ENCODE peak calls at places on chromosomes 1 and 21, in six cellular contexts. Q is PC-3, R is AG08396, U is HTR-8/SVneo, W is small intestine, K is type B pancreatic cell. O is an unnamed sample.

GRCh38 chr1:213996320-213997022 is 8.7 kb downstream of the PROX1 start:
- DNase-seq in W (no peak), K (no peak), Q (peak), R (no peak), U (no peak), O (no peak)

GRCh38 chr1:24149854-24150227 is 6.9 kb upstream of the IL22RA1 start:
- DNase-seq in U (peak), K (no peak), Q (peak), R (peak), W (peak), O (peak)

GRCh38 chr1:234722904-234723588 is 113.1 kb upstream of the IRF2BP2 start:
- DNase-seq in K (no peak), U (peak), W (no peak), R (peak), Q (peak), O (no peak)

GRCh38 chr1:116359060-116359830 is 13.8 kb upstream of the ATP1A1 start:
- DNase-seq in Q (peak), W (no peak), K (no peak), R (no peak), U (no peak), O (no peak)

GRCh38 chr21:30216041-30216723 is at the start of gene CLDN8:
- DNase-seq in R (no peak), K (no peak), U (no peak), W (no peak), Q (peak), O (peak)

GRCh38 chr21:41840880-41841279 is 38.3 kb downstream of the PRDM15 start:
- DNase-seq in R (no peak), U (no peak), W (no peak), Q (no peak), K (no peak), O (no peak)

GRCh38 chr1:27348861-27349783 is 7.3 kb downstream of the SYTL1 start:
- DNase-seq in R (peak), Q (peak), U (peak), K (no peak), W (peak), O (peak)

GRCh38 chr1:173527151-173527826 is 50.2 kb downstream of the PRDX6 start:
- DNase-seq in R (no peak), K (no peak), Q (peak), U (no peak), W (no peak), O (peak)

GRCh38 chr1:108560430-108561144 is 687 bp downstream of the EEIG2 start:
- DNase-seq in R (peak), Q (peak), W (peak), U (peak), K (peak), O (peak)

GRCh38 chr1:156130578-156130942 is 16.0 kb downstream of the LMNA start:
- DNase-seq in W (no peak), U (no peak), R (no peak), Q (no peak), K (no peak), O (no peak)

GRCh38 chr1:59025898-59026426 is 242.1 kb upstream of the JUN start:
- DNase-seq in U (no peak), K (no peak), R (no peak), W (no peak), Q (no peak), O (peak)

GRCh38 chr1:90994461-90994860 is 27.4 kb downstream of the ZNF644 start:
- DNase-seq in W (no peak), Q (no peak), R (no peak), U (no peak), K (no peak), O (no peak)

GRCh38 chr1:178733972-178734371 is 8.9 kb downstream of the RALGPS2 start:
- DNase-seq in Q (peak), W (no peak), R (no peak), U (no peak), K (no peak), O (peak)

GRCh38 chr1:195462646-195463045 is 1145.6 kb downstream of the KCNT2 start:
- DNase-seq in Q (no peak), R (no peak), K (no peak), U (peak), W (no peak), O (no peak)

GRCh38 chr1:2231667-2232254 is 3.6 kb downstream of the SKI start:
- DNase-seq in Q (peak), U (peak), W (peak), R (peak), K (peak), O (no peak)

GRCh38 chr1:199691540-199691939 is 336.0 kb upstream of the NR5A2 start:
- DNase-seq in Q (peak), R (peak), U (peak), K (no peak), W (peak), O (peak)

GRCh38 chr1:227437495-227438008 is 119.3 kb upstream of the CDC42BPA start:
- DNase-seq in W (peak), K (no peak), U (peak), Q (peak), R (peak), O (peak)

GRCh38 chr1:233945573-233945972 is 41.1 kb downstream of the SLC35F3 start:
- DNase-seq in R (no peak), W (no peak), Q (peak), K (no peak), U (no peak), O (no peak)

GRCh38 chr21:29146726-29147125 is 16.3 kb downstream of the MAP3K7CL start:
- DNase-seq in K (no peak), Q (no peak), W (no peak), U (no peak), R (no peak), O (no peak)

GRCh38 chr1:234205966-234206365 is 167.3 kb upstream of the COA6 start:
- DNase-seq in K (no peak), U (no peak), R (no peak), Q (no peak), W (no peak), O (no peak)

GRCh38 chr1:42756956-42757891 is 9.6 kb downstream of the P3H1 start:
- DNase-seq in U (peak), K (no peak), R (peak), Q (peak), W (peak), O (peak)

GRCh38 chr21:46171996-46172862 is 12.0 kb downstream of the SPATC1L start:
- DNase-seq in W (no peak), R (no peak), U (no peak), Q (no peak), K (peak), O (no peak)

GRCh38 chr21:27132270-27132669 is 165.4 kb upstream of the ADAMTS5 start:
- DNase-seq in W (no peak), Q (no peak), U (no peak), K (no peak), R (peak), O (no peak)

GRCh38 chr1:245091171-245091621 is 63.6 kb upstream of the KIF26B start:
- DNase-seq in K (no peak), U (no peak), Q (no peak), R (no peak), W (no peak), O (peak)

GRCh38 chr1:158933621-158934020 is 2.3 kb downstream of the PYHIN1 start:
- DNase-seq in U (no peak), Q (no peak), K (no peak), W (no peak), R (no peak), O (no peak)

GRCh38 chr1:150649441-150649840 is 20.0 kb upstream of the ENSA start:
- DNase-seq in R (no peak), W (no peak), U (no peak), K (no peak), Q (no peak), O (no peak)

GRCh38 chr1:19066874-19067186 is 110.4 kb upstream of the IFFO2 start:
- DNase-seq in R (no peak), W (no peak), Q (no peak), U (no peak), K (no peak), O (no peak)

GRCh38 chr1:225651376-225651871 is 1.5 kb downstream of the ENAH start:
- DNase-seq in W (peak), Q (peak), K (no peak), R (no peak), U (peak), O (peak)

GRCh38 chr21:36717901-36718465 is 19.1 kb downstream of the SIM2 start:
- DNase-seq in K (no peak), R (no peak), W (no peak), Q (no peak), U (no peak), O (no peak)

GRCh38 chr1:205690122-205690756 is 9.9 kb upstream of the SLC45A3 start:
- DNase-seq in U (no peak), W (peak), K (no peak), Q (no peak), R (no peak), O (no peak)

GRCh38 chr1:154539486-154540483 is 18.7 kb downstream of the UBE2Q1 start:
- DNase-seq in R (no peak), K (no peak), W (no peak), U (no peak), Q (no peak), O (peak)

O was measured in DMS53.